ENCODE peak calls at places on chromosomes 13 and 19, in four cellular contexts. R is transverse colon, V is ovary, Q is body of pancreas. S is an unnamed sample.

GRCh38 chr13:99123101-99124045 is 77.3 kb upstream of the UBAC2 start:
- DNase-seq in R (no peak), V (no peak), Q (no peak), S (no peak)

GRCh38 chr19:53158119-53158656 is 665 bp downstream of the ZNF347 start:
- DNase-seq in R (peak; percentile 39), V (peak; percentile 29), Q (peak; percentile 40), S (peak; percentile 67)

GRCh38 chr19:48510421-48511268 is 990 bp downstream of the LMTK3 start:
- DNase-seq in R (peak; percentile 71), V (peak; percentile 71), Q (peak; percentile 74), S (peak; percentile 62)

GRCh38 chr19:10991521-10992081 is 30.8 kb downstream of the SMARCA4 start:
- DNase-seq in R (no peak), V (no peak), Q (no peak), S (no peak)

GRCh38 chr13:30033681-30034447 is 183.4 kb upstream of the UBL3 start:
- DNase-seq in R (no peak), V (no peak), Q (no peak), S (no peak)

GRCh38 chr19:33535176-33535575 is 13.6 kb upstream of the PEPD start:
- DNase-seq in R (no peak), V (no peak), Q (no peak), S (no peak)

GRCh38 chr19:43318796-43319314 is 34.6 kb upstream of the CD177 start:
- DNase-seq in R (no peak), V (no peak), Q (no peak), S (no peak)

GRCh38 chr19:7505682-7506384 is 10.1 kb upstream of the ZNF358 start:
- DNase-seq in R (peak; percentile 74), V (peak; percentile 20), Q (peak; percentile 82), S (peak; percentile 76)

GRCh38 chr13:79485014-79485441 is 4.1 kb downstream of the NDFIP2 start:
- DNase-seq in R (peak; percentile 56), V (no peak), Q (peak; percentile 69), S (no peak)

GRCh38 chr19:48444933-48445194 is 919 bp upstream of the GRWD1 start:
- DNase-seq in R (no peak), V (no peak), Q (no peak), S (no peak)

GRCh38 chr13:39565036-39565949 is 37.7 kb downstream of the LHFPL6 start:
- DNase-seq in R (no peak), V (peak; percentile 24), Q (no peak), S (no peak)

GRCh38 chr13:46609726-46610125 is 56.8 kb downstream of the LRCH1 start:
- DNase-seq in R (no peak), V (no peak), Q (no peak), S (no peak)

GRCh38 chr13:111953546-111954178 is 113.3 kb upstream of the SOX1 start:
- DNase-seq in R (no peak), V (no peak), Q (no peak), S (no peak)

GRCh38 chr13:61727714-61728275 is 312.1 kb upstream of the PCDH20 start:
- DNase-seq in R (no peak), V (no peak), Q (no peak), S (no peak)

GRCh38 chr13:78827471-78827870 is 168.5 kb upstream of the OBI1 start:
- DNase-seq in R (no peak), V (no peak), Q (no peak), S (no peak)

GRCh38 chr19:33436360-33437345 is 63.1 kb downstream of the CEBPG start:
- DNase-seq in R (no peak), V (no peak), Q (no peak), S (no peak)

GRCh38 chr13:94343243-94343585 is 136.3 kb downstream of the DCT start:
- DNase-seq in R (no peak), V (no peak), Q (no peak), S (no peak)

GRCh38 chr13:61358599-61358998 is 57.0 kb downstream of the PCDH20 start:
- DNase-seq in R (no peak), V (no peak), Q (no peak), S (no peak)

GRCh38 chr19:43524922-43525835 is 1.8 kb downstream of the ETHE1 start:
- DNase-seq in R (peak; percentile 87), V (peak; percentile 57), Q (peak; percentile 65), S (peak; percentile 56)

GRCh38 chr13:53379485-53379884 is 350.9 kb downstream of the OLFM4 start:
- DNase-seq in R (no peak), V (no peak), Q (no peak), S (no peak)

GRCh38 chr13:99257291-99257690 is 888 bp downstream of the GPR18 start:
- DNase-seq in R (no peak), V (no peak), Q (no peak), S (no peak)

GRCh38 chr19:29596885-29597525 is 9.1 kb upstream of the POP4 start:
- DNase-seq in R (no peak), V (no peak), Q (no peak), S (no peak)

GRCh38 chr13:95317037-95317989 is 16.1 kb upstream of the ABCC4 start:
- DNase-seq in R (no peak), V (no peak), Q (no peak), S (no peak)

GRCh38 chr19:435707-436412 is 25.0 kb downstream of the SHC2 start:
- DNase-seq in R (no peak), V (no peak), Q (no peak), S (no peak)

GRCh38 chr13:72342364-72342763 is 385.1 kb downstream of the MZT1 start:
- DNase-seq in R (no peak), V (no peak), Q (no peak), S (no peak)

GRCh38 chr19:4120531-4120930 is 3.4 kb downstream of the MAP2K2 start:
- DNase-seq in R (no peak), V (no peak), Q (no peak), S (no peak)

GRCh38 chr19:58394821-58395219 is 636 bp upstream of the RNF225 start:
- DNase-seq in R (no peak), V (no peak), Q (no peak), S (no peak)

GRCh38 chr19:58395979-58396627 is 647 bp downstream of the RNF225 start:
- DNase-seq in R (no peak), V (no peak), Q (no peak), S (no peak)

GRCh38 chr19:58395220-58395978 is at the start of gene RNF225:
- DNase-seq in R (peak; percentile 50), V (no peak), Q (peak; percentile 48), S (no peak)

GRCh38 chr19:58393725-58394033 is 1.8 kb upstream of the RNF225 start:
- DNase-seq in R (no peak), V (no peak), Q (no peak), S (no peak)

GRCh38 chr19:58392945-58393724 is 2.3 kb upstream of the RNF225 start:
- DNase-seq in R (no peak), V (no peak), Q (no peak), S (no peak)
- TF ChIP-seq POLR2A in R (no peak), V (no peak), Q (no peak), S (no peak)

DNA sequence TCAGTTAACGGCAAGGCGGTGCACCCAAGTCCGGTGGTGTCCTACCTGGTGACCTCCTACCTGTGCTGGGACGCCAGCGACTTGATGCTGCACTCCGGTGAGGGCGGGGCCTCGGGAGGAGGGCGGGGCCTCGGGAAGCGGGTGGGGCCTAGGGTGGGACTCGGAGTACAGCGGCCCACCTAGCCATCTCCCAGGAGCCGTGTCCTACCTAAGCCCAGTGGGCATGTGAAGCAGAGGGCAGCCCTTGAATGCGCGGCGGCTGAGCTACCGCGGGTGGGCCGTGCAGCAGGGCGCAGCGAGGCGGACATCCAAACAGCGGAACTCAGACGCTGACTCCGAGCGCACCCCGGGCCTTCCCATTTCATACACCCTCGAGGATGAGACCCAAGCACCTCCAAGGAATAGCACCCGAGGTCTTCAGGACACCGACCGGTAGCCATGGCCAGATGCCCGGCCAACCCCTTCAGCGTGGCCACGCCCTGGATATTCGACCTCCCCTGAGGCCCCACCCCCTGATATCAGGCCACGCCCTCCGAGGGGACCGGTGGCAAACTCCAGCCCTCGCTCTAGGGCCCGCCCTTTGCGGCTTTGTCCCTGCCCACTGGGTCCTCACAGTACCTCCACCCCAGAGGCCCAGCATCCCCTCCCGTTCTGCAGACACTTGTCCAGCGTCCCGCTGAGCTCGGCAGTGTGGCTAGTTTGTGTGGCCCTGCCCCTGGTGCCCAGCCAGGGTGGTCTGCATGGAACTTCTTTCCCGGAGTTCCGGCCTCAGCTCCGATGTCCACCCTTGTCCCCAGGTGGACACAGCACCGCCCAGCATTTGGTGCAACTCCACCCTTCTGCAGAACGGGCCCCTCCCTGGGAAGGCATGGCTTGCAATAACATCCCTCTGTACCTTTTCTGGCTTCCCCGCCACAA is 5.4 kb downstream of the KLK1 start:
- DNase-seq in R (peak; percentile 90), V (no peak), Q (peak; percentile 97), S (peak; percentile 87)
- H3K27ac ChIP-seq in R (peak overlapping the region; percentile 78), V (no peak overlapping the region), Q (peak overlapping the region; percentile 78), S (no peak overlapping the region)

GRCh38 chr19:38224014-38224862 is at the start of gene DPF1:
- DNase-seq in R (peak; percentile 24), V (no peak), Q (peak; percentile 53), S (no peak)

GRCh38 chr19:38228491-38229439 is 4.7 kb upstream of the DPF1 start:
- DNase-seq in R (no peak), V (no peak), Q (peak; percentile 15), S (no peak)

GRCh38 chr19:38227272-38228004 is 3.4 kb upstream of the DPF1 start:
- DNase-seq in R (no peak), V (no peak), Q (no peak), S (no peak)

GRCh38 chr19:38229585-38230073 is 5.6 kb upstream of the DPF1 start:
- DNase-seq in R (peak; percentile 35), V (no peak), Q (peak; percentile 46), S (peak; percentile 49)

GRCh38 chr19:38228005-38228377 is 4.0 kb upstream of the DPF1 start:
- DNase-seq in R (no peak), V (no peak), Q (no peak), S (no peak)
- H3K4me3 ChIP-seq in R (no peak overlapping the region), V (no peak overlapping the region), Q (no peak overlapping the region), S (no peak overlapping the region)

GRCh38 chr19:2236285-2237050 is at the start of the genes PLEKHJ1 and SF3A2:
- DNase-seq in R (peak; percentile 97), V (peak; percentile 97), Q (peak; percentile 95), S (peak; percentile 98)

GRCh38 chr19:2235396-2236284 is 489 bp downstream of the PLEKHJ1 start:
- DNase-seq in R (peak; percentile 86), V (no peak), Q (peak; percentile 81), S (no peak)

GRCh38 chr19:2239173-2239572 is 2.5 kb downstream of the SF3A2 start:
- DNase-seq in R (no peak), V (no peak), Q (no peak), S (no peak)

GRCh38 chr19:2237869-2238153 is 1.2 kb downstream of the SF3A2 start:
- DNase-seq in R (no peak), V (no peak), Q (no peak), S (no peak)

DNA sequence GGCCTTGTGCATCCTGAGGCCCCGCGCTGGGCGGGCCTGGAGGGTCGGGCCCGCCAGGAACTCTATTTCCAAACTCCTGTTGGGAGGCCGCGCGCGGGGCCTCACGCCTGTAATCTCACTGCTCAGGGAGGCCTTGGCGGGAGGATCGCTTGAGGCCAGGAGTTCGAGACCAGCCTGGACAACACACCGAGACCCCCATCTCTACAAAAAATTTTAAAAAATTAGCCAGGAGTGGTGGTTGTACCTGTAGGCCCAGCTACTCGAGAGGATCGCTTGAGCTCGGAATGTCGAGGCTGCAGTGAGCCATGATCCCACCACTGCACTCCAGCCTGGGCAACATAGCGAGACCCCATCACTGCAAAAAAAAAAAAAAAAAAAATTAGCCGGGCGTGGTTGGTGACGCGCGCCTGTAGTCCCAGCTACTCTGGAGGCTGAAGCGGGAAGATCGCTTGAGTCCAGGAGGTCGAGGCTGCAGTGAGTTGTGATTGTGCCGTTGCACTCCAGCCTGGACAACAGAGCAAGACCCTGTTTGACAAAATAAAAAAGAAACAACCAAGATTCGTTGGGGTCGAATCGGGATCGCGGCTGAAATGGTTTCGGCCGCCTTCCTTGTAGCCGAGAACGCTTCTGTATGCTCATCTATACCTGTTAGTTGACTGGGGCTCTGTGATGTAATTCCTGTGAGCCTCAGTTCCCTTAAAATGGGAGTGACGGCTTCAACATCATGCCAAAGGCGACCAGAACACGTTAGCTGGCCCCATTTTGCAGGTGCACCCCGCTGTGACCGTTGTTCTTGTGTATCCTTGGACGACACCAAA is 636 bp downstream of the SF3A2 start:
- DNase-seq in R (no peak), V (no peak), Q (no peak), S (no peak)
- TF ChIP-seq POLR2A in R (no peak), V (no peak), Q (no peak), S (no peak)

S was measured in adrenal gland.